ENCODE peak calls at places on chromosomes 7 and 10, in seven cellular contexts. One of them, this sample, is unnamed.

GRCh38 chr7:13790611-13791010 is 198.9 kb downstream of the ETV1 start:
- DNase-seq in NCI-H1092 treated with DMSO at 0.1 percent for 48 hours: no peak
- DNase-seq in stimulated activated CD4-positive, alpha-beta T cell treated with anti-CD3 and anti-CD28 coated beads, Interleukin-2, amount 100 ng/mL, for 24 hours: no peak
- DNase-seq in NCI-H1694: no peak
- DNase-seq in HFF-Myc: no peak
- DNase-seq in EL: no peak
- DNase-seq in naive thymus-derived CD8-positive, alpha-beta T cell: no peak
- DNase-seq in this sample: no peak

GRCh38 chr10:21961847-21962246 is 41.7 kb downstream of the DNAJC1 start:
- DNase-seq in naive thymus-derived CD8-positive, alpha-beta T cell: no peak
- DNase-seq in NCI-H1694: no peak
- DNase-seq in HFF-Myc: no peak
- DNase-seq in EL: no peak
- DNase-seq in NCI-H1092 treated with DMSO at 0.1 percent for 48 hours: no peak
- DNase-seq in stimulated activated CD4-positive, alpha-beta T cell treated with anti-CD3 and anti-CD28 coated beads, Interleukin-2, amount 100 ng/mL, for 24 hours: no peak
- DNase-seq in this sample: no peak

GRCh38 chr10:74991435-74991834 is 120.0 kb upstream of the SAMD8 start:
- DNase-seq in HFF-Myc: peak
- DNase-seq in stimulated activated CD4-positive, alpha-beta T cell treated with anti-CD3 and anti-CD28 coated beads, Interleukin-2, amount 100 ng/mL, for 24 hours: no peak
- DNase-seq in EL: peak
- DNase-seq in naive thymus-derived CD8-positive, alpha-beta T cell: no peak
- DNase-seq in NCI-H1694: no peak
- DNase-seq in NCI-H1092 treated with DMSO at 0.1 percent for 48 hours: no peak
- DNase-seq in this sample: no peak

GRCh38 chr7:57487957-57488356 is 38.0 kb downstream of the ZNF716 start:
- DNase-seq in EL: no peak
- DNase-seq in stimulated activated CD4-positive, alpha-beta T cell treated with anti-CD3 and anti-CD28 coated beads, Interleukin-2, amount 100 ng/mL, for 24 hours: no peak
- DNase-seq in HFF-Myc: no peak
- DNase-seq in NCI-H1092 treated with DMSO at 0.1 percent for 48 hours: no peak
- DNase-seq in NCI-H1694: no peak
- DNase-seq in naive thymus-derived CD8-positive, alpha-beta T cell: no peak
- DNase-seq in this sample: no peak

GRCh38 chr10:49080071-49080470 is 35.3 kb downstream of the VSTM4 start:
- DNase-seq in stimulated activated CD4-positive, alpha-beta T cell treated with anti-CD3 and anti-CD28 coated beads, Interleukin-2, amount 100 ng/mL, for 24 hours: no peak
- DNase-seq in NCI-H1694: no peak
- DNase-seq in EL: no peak
- DNase-seq in NCI-H1092 treated with DMSO at 0.1 percent for 48 hours: peak
- DNase-seq in naive thymus-derived CD8-positive, alpha-beta T cell: no peak
- DNase-seq in HFF-Myc: no peak
- DNase-seq in this sample: no peak

GRCh38 chr10:26311383-26311940 is 94.9 kb downstream of the GAD2 start:
- DNase-seq in stimulated activated CD4-positive, alpha-beta T cell treated with anti-CD3 and anti-CD28 coated beads, Interleukin-2, amount 100 ng/mL, for 24 hours: no peak
- DNase-seq in HFF-Myc: no peak
- DNase-seq in EL: no peak
- DNase-seq in naive thymus-derived CD8-positive, alpha-beta T cell: no peak
- DNase-seq in NCI-H1092 treated with DMSO at 0.1 percent for 48 hours: no peak
- DNase-seq in NCI-H1694: no peak
- DNase-seq in this sample: no peak

GRCh38 chr10:132563485-132564248 is 26.1 kb downstream of the INPP5A start:
- DNase-seq in NCI-H1694: no peak
- DNase-seq in HFF-Myc: no peak
- DNase-seq in NCI-H1092 treated with DMSO at 0.1 percent for 48 hours: no peak
- DNase-seq in EL: no peak
- DNase-seq in stimulated activated CD4-positive, alpha-beta T cell treated with anti-CD3 and anti-CD28 coated beads, Interleukin-2, amount 100 ng/mL, for 24 hours: no peak
- DNase-seq in naive thymus-derived CD8-positive, alpha-beta T cell: no peak
- DNase-seq in this sample: no peak

GRCh38 chr7:3995187-3995586 is 686.9 kb upstream of the FOXK1 start:
- DNase-seq in NCI-H1694: no peak
- DNase-seq in NCI-H1092 treated with DMSO at 0.1 percent for 48 hours: no peak
- DNase-seq in EL: no peak
- DNase-seq in stimulated activated CD4-positive, alpha-beta T cell treated with anti-CD3 and anti-CD28 coated beads, Interleukin-2, amount 100 ng/mL, for 24 hours: no peak
- DNase-seq in HFF-Myc: no peak
- DNase-seq in naive thymus-derived CD8-positive, alpha-beta T cell: no peak
- DNase-seq in this sample: no peak

GRCh38 chr7:45610019-45610418 is 35.9 kb downstream of the ADCY1 start:
- DNase-seq in stimulated activated CD4-positive, alpha-beta T cell treated with anti-CD3 and anti-CD28 coated beads, Interleukin-2, amount 100 ng/mL, for 24 hours: peak
- DNase-seq in NCI-H1092 treated with DMSO at 0.1 percent for 48 hours: no peak
- DNase-seq in HFF-Myc: no peak
- DNase-seq in naive thymus-derived CD8-positive, alpha-beta T cell: no peak
- DNase-seq in NCI-H1694: no peak
- DNase-seq in EL: no peak
- DNase-seq in this sample: no peak

GRCh38 chr7:158411232-158411950 is 176.2 kb downstream of the PTPRN2 start:
- DNase-seq in naive thymus-derived CD8-positive, alpha-beta T cell: no peak
- DNase-seq in stimulated activated CD4-positive, alpha-beta T cell treated with anti-CD3 and anti-CD28 coated beads, Interleukin-2, amount 100 ng/mL, for 24 hours: no peak
- DNase-seq in NCI-H1694: no peak
- DNase-seq in NCI-H1092 treated with DMSO at 0.1 percent for 48 hours: no peak
- DNase-seq in EL: no peak
- DNase-seq in HFF-Myc: no peak
- DNase-seq in this sample: no peak

GRCh38 chr10:73941300-73941699 is 30.4 kb downstream of the PLAU start:
- DNase-seq in EL: no peak
- DNase-seq in stimulated activated CD4-positive, alpha-beta T cell treated with anti-CD3 and anti-CD28 coated beads, Interleukin-2, amount 100 ng/mL, for 24 hours: no peak
- DNase-seq in NCI-H1694: no peak
- DNase-seq in naive thymus-derived CD8-positive, alpha-beta T cell: no peak
- DNase-seq in NCI-H1092 treated with DMSO at 0.1 percent for 48 hours: no peak
- DNase-seq in HFF-Myc: no peak
- DNase-seq in this sample: no peak

GRCh38 chr7:91164948-91165845 is 99.0 kb upstream of the FZD1 start:
- DNase-seq in EL: peak
- DNase-seq in stimulated activated CD4-positive, alpha-beta T cell treated with anti-CD3 and anti-CD28 coated beads, Interleukin-2, amount 100 ng/mL, for 24 hours: no peak
- DNase-seq in HFF-Myc: no peak
- DNase-seq in naive thymus-derived CD8-positive, alpha-beta T cell: no peak
- DNase-seq in NCI-H1092 treated with DMSO at 0.1 percent for 48 hours: no peak
- DNase-seq in NCI-H1694: no peak
- DNase-seq in this sample: no peak